ENCODE peak calls at places on chromosomes 4 and X, in ten cellular contexts. C, O, T, G, E, D, S, J, M and I are unnamed samples.

GRCh38 chr4:170025523-170026252 is 507 bp downstream of the MFAP3L start:
- DNase-seq in M (no peak), S (no peak), J (peak; percentile 16), D (no peak), T (peak; percentile 29), G (peak; percentile 29), C (no peak), E (peak; percentile 30), O (no peak), I (no peak)

GRCh38 chrX:108736509-108737479 is at the start of gene IRS4:
- DNase-seq in M (peak; percentile 82), G (no peak), C (no peak), O (peak; percentile 25), E (peak; percentile 79), D (no peak), S (no peak), T (no peak), J (peak; percentile 4), I (no peak)

GRCh38 chr4:55251352-55251751 is 94.7 kb upstream of the SRD5A3 start:
- DNase-seq in O (no peak), E (peak; percentile 15), J (peak; percentile 22), T (no peak), M (no peak), D (no peak), C (no peak), S (no peak), G (no peak), I (no peak)

GRCh38 chr4:7332216-7333023 is 102.3 kb downstream of the PSAPL1 start:
- DNase-seq in T (no peak), S (no peak), O (no peak), J (peak; percentile 90), C (peak; percentile 86), M (no peak), G (no peak), D (no peak), E (no peak), I (no peak)

GRCh38 chrX:40262641-40263560 is 165.1 kb upstream of the BCOR start:
- DNase-seq in J (peak; percentile 51), S (no peak), G (no peak), C (peak; percentile 20), E (peak; percentile 24), T (no peak), D (no peak), O (no peak), M (no peak), I (no peak)

GRCh38 chrX:39631275-39631674 is 466.5 kb downstream of the BCOR start:
- DNase-seq in C (no peak), M (no peak), T (no peak), J (no peak), E (no peak), O (no peak), S (no peak), D (no peak), G (no peak), I (no peak)

GRCh38 chrX:44415639-44416386 is 72.3 kb upstream of the EFHC2 start:
- DNase-seq in S (no peak), M (no peak), G (no peak), E (no peak), D (no peak), C (no peak), O (no peak), T (no peak), J (no peak), I (no peak)

GRCh38 chrX:38973327-38973726 is 172.1 kb downstream of the MID1IP1 start:
- DNase-seq in E (no peak), J (peak; percentile 9), T (no peak), D (no peak), C (no peak), S (no peak), O (no peak), M (no peak), G (no peak), I (no peak)

GRCh38 chr4:168751263-168752225 is 254.7 kb downstream of the PALLD start:
- DNase-seq in G (no peak), D (peak; percentile 65), J (peak; percentile 85), M (no peak), C (peak; percentile 66), T (no peak), O (no peak), S (no peak), E (no peak), I (no peak)

GRCh38 chr4:55609393-55609821 is 17.4 kb upstream of the PDCL2 start:
- DNase-seq in S (peak; percentile 46), J (peak; percentile 3), C (no peak), T (no peak), M (no peak), O (no peak), E (no peak), G (no peak), D (peak; percentile 46), I (no peak)

GRCh38 chr4:98816816-98817215 is 112.1 kb downstream of the EIF4E start:
- DNase-seq in O (no peak), S (no peak), D (no peak), M (no peak), E (no peak), T (no peak), G (no peak), C (no peak), J (no peak), I (no peak)

GRCh38 chrX:71098302-71098701 is 2.7 kb downstream of the FOXO4 start:
- DNase-seq in S (peak; percentile 58), E (peak; percentile 65), C (no peak), J (peak; percentile 61), T (peak; percentile 83), M (peak; percentile 51), O (peak; percentile 60), D (no peak), G (peak; percentile 75), I (no peak)

GRCh38 chrX:106948641-106949040 is 28.4 kb downstream of the CLDN2 start:
- DNase-seq in C (no peak), M (no peak), O (no peak), T (no peak), S (no peak), D (no peak), G (no peak), J (no peak), E (no peak), I (no peak)

GRCh38 chrX:43750248-43750676 is 94.2 kb downstream of the MAOA start:
- DNase-seq in E (peak; percentile 76), M (peak; percentile 44), G (peak; percentile 16), J (peak; percentile 72), C (peak; percentile 39), S (peak; percentile 50), O (peak; percentile 39), T (peak; percentile 27), D (peak; percentile 23), I (no peak)

GRCh38 chr4:96016615-96017299 is 176.9 kb downstream of the PDHA2 start:
- DNase-seq in D (peak; percentile 79), J (peak; percentile 72), S (no peak), C (peak; percentile 77), G (no peak), E (no peak), T (no peak), O (peak; percentile 6), M (no peak), I (no peak)

GRCh38 chr4:149176019-149176418 is 639.6 kb downstream of the IQCM start:
- DNase-seq in C (no peak), J (peak; percentile 23), T (no peak), M (no peak), G (no peak), O (no peak), S (no peak), D (no peak), E (no peak), I (no peak)

GRCh38 chr4:2785613-2786012 is 7.3 kb upstream of the SH3BP2 start:
- DNase-seq in J (peak; percentile 34), D (no peak), T (no peak), C (no peak), O (peak; percentile 74), G (no peak), E (no peak), M (no peak), S (no peak), I (no peak)

GRCh38 chrX:119008122-119008744 is 33.8 kb downstream of the LONRF3 start:
- DNase-seq in O (peak; percentile 54), G (peak; percentile 50), D (peak; percentile 11), E (peak; percentile 29), S (no peak), T (peak; percentile 31), C (peak; percentile 20), J (peak; percentile 55), M (peak; percentile 39), I (no peak)

GRCh38 chrX:108537005-108537404 is 97.4 kb downstream of the COL4A5 start:
- DNase-seq in J (peak; percentile 68), D (peak; percentile 4), E (peak; percentile 61), M (peak; percentile 24), O (peak; percentile 26), S (no peak), T (no peak), C (peak; percentile 64), G (no peak), I (no peak)

GRCh38 chr4:162770761-162771490 is 395.8 kb downstream of the NAF1 start:
- DNase-seq in D (no peak), M (no peak), G (no peak), C (no peak), T (no peak), S (no peak), O (no peak), J (peak; percentile 86), E (no peak), I (no peak)

GRCh38 chrX:11952176-11952720 is 186.0 kb upstream of the FRMPD4 start:
- DNase-seq in T (no peak), D (no peak), C (peak; percentile 41), M (no peak), G (no peak), E (no peak), O (no peak), J (peak; percentile 41), S (no peak), I (no peak)

GRCh38 chrX:72002886-72003285 is 92.2 kb downstream of the NHSL2 start:
- DNase-seq in C (no peak), G (no peak), M (no peak), E (no peak), J (no peak), O (no peak), T (no peak), S (no peak), D (no peak), I (peak; percentile 29)

GRCh38 chr4:108560624-108561023 is 59.8 kb upstream of the RPL34 start:
- DNase-seq in D (no peak), O (no peak), S (no peak), E (no peak), J (peak; percentile 18), T (no peak), C (peak; percentile 49), G (no peak), M (no peak), I (no peak)

GRCh38 chr4:76301775-76302162 is 4.8 kb upstream of the STBD1 start:
- DNase-seq in G (no peak), C (no peak), M (no peak), D (no peak), T (no peak), S (no peak), O (no peak), J (no peak), E (no peak), I (no peak)

GRCh38 chr4:85399270-85399669 is 75.7 kb upstream of the ARHGAP24 start:
- DNase-seq in T (no peak), C (no peak), S (no peak), G (no peak), M (no peak), D (no peak), J (peak; percentile 33), E (no peak), O (no peak), I (no peak)

GRCh38 chr4:26144526-26145167 is 176.2 kb upstream of the RBPJ start:
- DNase-seq in J (peak; percentile 44), D (no peak), E (no peak), T (no peak), S (no peak), G (no peak), C (no peak), O (no peak), M (no peak), I (no peak)